ENCODE peak calls at places on chromosomes 2 and 18, in four cellular contexts. V is Peyer's patch, J is K562, P is endothelial cell of umbilical vein. I is an unnamed sample.
A peak's percentile ranks its signal among the peaks of the same experiment; 100 is the strongest.

GRCh38 chr2:42795871-42796301 is 3.5 kb upstream of the HAAO start:
- DNase-seq in V (peak; percentile 51), J (no peak), P (peak; percentile 49), I (no peak)

GRCh38 chr18:49563130-49563540 is 1.3 kb downstream of the LIPG start:
- DNase-seq in V (no peak), J (no peak), P (peak; percentile 22), I (no peak)

GRCh38 chr2:239819974-239820555 is 205.1 kb downstream of the NDUFA10 start:
- DNase-seq in V (no peak), J (peak; percentile 11), P (no peak), I (no peak)

GRCh38 chr2:196607073-196607472 is 32.4 kb upstream of the CCDC150 start:
- DNase-seq in V (no peak), J (peak; percentile 8), P (peak; percentile 86), I (no peak)

GRCh38 chr2:15142069-15142689 is 419.0 kb downstream of the NBAS start:
- DNase-seq in V (peak; percentile 69), J (no peak), P (no peak), I (no peak)

GRCh38 chr2:113136828-113137775 is 9.7 kb downstream of the IL1RN start:
- DNase-seq in V (peak; percentile 73), J (peak; percentile 60), P (peak; percentile 42), I (no peak)

GRCh38 chr18:45270289-45270771 is 344.9 kb upstream of the SLC14A2 start:
- DNase-seq in V (no peak), J (no peak), P (no peak), I (no peak)

GRCh38 chr2:120896904-120897303 is 161.2 kb downstream of the GLI2 start:
- DNase-seq in V (no peak), J (no peak), P (no peak), I (no peak)

GRCh38 chr2:221289846-221290245 is 282.3 kb downstream of the EPHA4 start:
- DNase-seq in V (no peak), J (no peak), P (no peak), I (no peak)

GRCh38 chr2:188675391-188676011 is 298.7 kb upstream of the COL3A1 start:
- DNase-seq in V (no peak), J (no peak), P (peak; percentile 50), I (no peak)

GRCh38 chr2:236939751-236940229 is 145.9 kb upstream of the COPS8 start:
- DNase-seq in V (no peak), J (no peak), P (peak; percentile 94), I (peak; percentile 31)

GRCh38 chr2:152759290-152760072 is 41.1 kb downstream of the ARL6IP6 start:
- DNase-seq in V (no peak), J (no peak), P (no peak), I (no peak)

GRCh38 chr18:79399275-79400081 is 3.7 kb downstream of the NFATC1 start:
- DNase-seq in V (peak; percentile 66), J (peak; percentile 21), P (peak; percentile 36), I (peak; percentile 92)

GRCh38 chr2:112181571-112182290 is 43.5 kb downstream of the FBLN7 start:
- DNase-seq in V (no peak), J (no peak), P (no peak), I (no peak)

GRCh38 chr2:26494199-26494598 is 16.3 kb upstream of the OTOF start:
- DNase-seq in V (no peak), J (no peak), P (no peak), I (no peak)

GRCh38 chr2:213834331-213834730 is 550.1 kb downstream of the SPAG16 start:
- DNase-seq in V (no peak), J (no peak), P (peak; percentile 3), I (no peak)

GRCh38 chr2:178403671-178404379 is 47.1 kb downstream of the PRKRA start:
- DNase-seq in V (no peak), J (no peak), P (no peak), I (no peak)

GRCh38 chr2:111200333-111200879 is 79.7 kb downstream of the BCL2L11 start:
- DNase-seq in V (no peak), J (no peak), P (no peak), I (no peak)

GRCh38 chr18:1015777-1016176 is 111.1 kb downstream of the ADCYAP1 start:
- DNase-seq in V (no peak), J (no peak), P (no peak), I (no peak)

DNA sequence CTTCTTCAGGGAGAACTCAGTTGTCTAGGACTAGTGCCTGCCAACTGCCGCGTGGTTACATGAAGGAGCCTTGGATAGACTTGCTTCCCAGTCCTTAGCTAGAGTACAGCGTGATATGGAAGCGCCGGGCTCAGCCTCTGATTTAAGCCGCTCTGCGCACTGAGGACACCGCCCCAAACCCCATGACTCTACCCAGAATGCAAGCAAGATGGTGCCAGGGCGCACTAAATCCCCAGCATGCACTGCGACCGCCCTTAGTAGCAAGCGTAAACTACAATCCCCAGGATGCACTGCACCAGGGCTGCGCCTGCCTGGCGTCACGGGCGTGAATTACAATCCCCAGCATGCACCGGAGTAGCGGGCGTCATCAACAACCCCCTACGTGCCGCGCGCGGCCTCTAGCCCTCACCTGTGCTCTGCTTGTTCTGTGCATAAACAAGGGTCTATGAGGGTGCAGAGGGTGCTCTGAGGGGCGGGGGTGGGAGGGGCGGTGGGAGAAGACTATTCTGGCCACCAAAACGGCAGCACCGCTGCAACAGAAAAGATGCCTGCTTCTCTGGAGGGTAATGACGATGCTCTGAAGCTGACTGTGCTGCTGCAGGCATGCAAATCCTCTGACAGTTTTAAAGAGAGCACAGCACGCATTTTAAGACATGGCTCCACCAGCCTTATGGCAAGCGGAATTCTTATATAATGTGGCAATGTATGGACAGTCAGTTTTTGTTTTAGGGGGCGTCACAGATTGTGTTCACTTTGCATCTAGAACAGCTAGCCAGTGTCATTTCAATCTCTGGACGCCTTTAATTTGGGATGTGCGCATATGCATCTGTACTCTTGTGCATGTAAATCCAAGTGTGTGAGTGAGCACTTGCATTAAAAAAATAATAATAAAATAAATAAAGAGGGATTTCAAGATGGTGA is 282.5 kb upstream of the MYT1L start:
- DNase-seq in V (peak; percentile 90), J (peak; percentile 92), P (peak; percentile 9), I (peak; percentile 90)
- TF ChIP-seq POLR2A in V (no peak), J (peak; percentile 56), P (no peak), I (no peak)

DNA sequence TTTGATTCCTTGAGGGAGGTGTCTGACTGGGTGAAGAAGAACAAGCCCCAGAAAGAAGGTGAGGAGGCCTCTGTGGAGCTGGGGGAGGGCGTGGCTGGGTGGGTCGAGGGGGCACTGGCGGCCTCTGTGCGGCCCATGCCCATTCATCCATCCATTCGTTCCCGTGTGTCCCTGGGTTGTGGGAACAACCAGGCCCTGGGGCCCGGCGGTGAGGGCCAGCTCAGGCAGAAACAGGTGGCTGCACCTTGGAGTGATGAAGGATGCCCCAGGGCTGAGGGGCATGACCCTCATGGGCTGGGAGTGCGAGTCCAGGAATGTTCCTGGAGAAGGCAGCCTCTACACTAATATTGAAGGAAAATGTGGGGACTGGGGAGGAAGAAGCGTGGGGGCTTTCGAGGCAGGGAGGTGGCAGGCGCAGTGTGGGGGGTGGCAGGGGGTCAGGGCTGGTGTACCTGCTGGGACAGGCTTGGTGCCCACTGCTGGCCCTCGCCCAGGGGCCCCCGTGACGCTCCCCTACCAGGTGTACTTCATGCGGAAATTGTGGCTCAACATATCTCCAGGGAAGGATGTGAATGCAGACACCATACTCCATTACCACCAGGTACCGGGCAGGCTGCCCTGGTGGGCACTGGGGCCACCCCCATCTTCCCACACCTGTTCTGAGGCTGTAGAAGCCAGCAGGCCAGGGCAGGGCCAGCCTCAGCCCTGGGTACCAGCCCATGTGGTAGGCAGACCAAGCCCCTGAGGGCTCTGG is 11.2 kb upstream of the GPR17 start:
- DNase-seq in V (no peak), J (no peak), P (no peak), I (no peak)
- H3K27ac ChIP-seq in V (no peak overlapping the region), J (no peak overlapping the region), P (no peak overlapping the region), I (peak overlapping the region; percentile 87)

GRCh38 chr2:157592983-157593382 is 35.7 kb downstream of the ACVR1C start:
- DNase-seq in V (no peak), J (no peak), P (peak; percentile 15), I (no peak)

GRCh38 chr2:157592374-157592773 is 36.3 kb downstream of the ACVR1C start:
- DNase-seq in V (no peak), J (no peak), P (no peak), I (no peak)

GRCh38 chr2:157601807-157602206 is 26.9 kb downstream of the ACVR1C start:
- DNase-seq in V (no peak), J (no peak), P (no peak), I (no peak)

GRCh38 chr2:157593411-157593810 is 35.3 kb downstream of the ACVR1C start:
- DNase-seq in V (no peak), J (no peak), P (no peak), I (no peak)

DNA sequence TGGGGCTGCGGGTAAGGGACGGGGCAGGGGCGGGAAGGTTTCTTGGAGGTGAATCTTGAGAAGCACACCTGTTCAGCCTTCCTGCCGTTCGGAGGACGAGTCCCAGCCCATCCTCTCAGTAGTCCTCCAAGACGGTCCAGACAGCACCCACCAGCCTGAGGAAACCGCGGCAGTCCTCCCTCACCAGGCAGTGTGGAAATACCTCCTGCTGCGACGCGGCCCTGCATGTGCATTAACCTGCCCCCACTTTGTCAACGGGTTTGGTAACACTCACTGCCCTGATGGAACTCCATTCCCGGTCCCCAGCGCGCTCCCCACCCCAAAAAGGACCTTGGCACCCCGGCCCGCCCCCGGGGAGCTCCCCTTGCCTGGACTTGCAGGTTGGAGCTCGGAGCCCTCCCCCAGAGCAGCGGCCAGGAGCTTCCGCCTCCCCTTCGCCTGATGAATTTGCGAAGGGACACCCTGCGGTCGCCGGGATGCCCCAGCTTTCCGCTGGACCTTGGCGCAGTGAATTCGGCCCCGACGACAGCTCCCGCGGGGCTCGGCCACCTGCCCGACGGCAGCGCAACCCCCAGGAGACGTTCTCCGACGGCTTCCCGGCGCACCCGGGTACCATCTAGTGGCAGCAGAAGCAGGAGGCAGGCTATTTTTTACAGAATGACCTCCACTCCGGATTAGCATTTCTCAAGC is 31.5 kb downstream of the ACVR1C start:
- DNase-seq in V (peak; percentile 67), J (no peak), P (peak; percentile 4), I (peak; percentile 26)
- TF ChIP-seq CTCF in V (peak; percentile 48), J (peak; percentile 63), P (peak; percentile 56), I (peak; percentile 37)

GRCh38 chr18:61995547-61996062 is 102.8 kb upstream of the RNF152 start:
- DNase-seq in V (no peak), J (no peak), P (no peak), I (no peak)

GRCh38 chr18:61991836-61992235 is 99.0 kb upstream of the RNF152 start:
- DNase-seq in V (no peak), J (no peak), P (no peak), I (no peak)

GRCh38 chr18:61992285-61992684 is 99.5 kb upstream of the RNF152 start:
- DNase-seq in V (no peak), J (no peak), P (peak; percentile 95), I (no peak)

GRCh38 chr18:61992923-61993322 is 100.1 kb upstream of the RNF152 start:
- DNase-seq in V (no peak), J (no peak), P (no peak), I (no peak)

DNA sequence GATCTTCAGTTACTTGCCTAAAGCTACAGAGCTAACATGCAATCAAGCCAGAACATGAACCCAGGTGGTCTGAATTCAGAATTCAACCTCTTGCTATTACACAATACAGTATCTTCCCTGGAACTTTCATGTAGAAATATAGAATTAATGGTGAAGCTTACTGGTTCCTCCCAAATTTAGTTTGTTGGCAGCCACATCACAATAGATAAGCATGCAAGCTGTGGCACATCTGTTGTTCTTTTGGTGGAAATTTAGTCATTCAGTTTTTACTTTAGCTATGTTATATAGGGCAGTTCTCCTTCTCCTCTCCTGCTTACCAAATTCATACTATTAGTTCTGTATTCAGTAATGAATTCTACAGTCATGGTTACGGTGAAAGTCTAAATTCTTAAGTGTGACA is 101.0 kb upstream of the RNF152 start:
- DNase-seq in V (no peak), J (no peak), P (no peak), I (no peak)
- TF ChIP-seq POLR2A in V (no peak), J (no peak), P (no peak), I (no peak)

GRCh38 chr2:20525041-20526035 is 78.5 kb downstream of the RHOB start:
- DNase-seq in V (peak; percentile 55), J (peak; percentile 28), P (no peak), I (no peak)
- H3K27ac ChIP-seq in V (peak overlapping the region; percentile 24), J (peak overlapping the region; percentile 43), P (no peak overlapping the region), I (peak overlapping the region; percentile 72)